ENCODE peak calls at places on chromosomes 4 and X, in eight cellular contexts. K is GM04504, I is cardiac fibroblast, J is NCI-H1092 treated with DMSO at 0.1 percent for 48 hours, Q is NCI-H1694, B is endothelial cell, U is spleen, L is stromal cell of bone marrow. Z is an unnamed sample.

GRCh38 chrX:152025656-152026440 is 51.4 kb upstream of the GABRE start:
- DNase-seq in Q (no peak), K (no peak), U (no peak), I (no peak), B (no peak), J (no peak), L (no peak), Z (no peak)

GRCh38 chr4:8468746-8469535 is 28.4 kb downstream of the TRMT44 start:
- DNase-seq in I (peak; percentile 69), U (peak; percentile 90), K (peak; percentile 23), J (peak; percentile 9), B (peak; percentile 80), Q (peak; percentile 22), L (no peak), Z (peak; percentile 5)

GRCh38 chr4:121721700-121722099 is 24.9 kb upstream of the ANXA5 start:
- DNase-seq in U (no peak), K (no peak), Q (no peak), L (no peak), J (no peak), B (no peak), I (no peak), Z (no peak)

GRCh38 chrX:20361081-20361889 is 94.6 kb upstream of the RPS6KA3 start:
- DNase-seq in Q (no peak), U (no peak), I (peak; percentile 55), L (no peak), K (no peak), J (peak; percentile 39), B (no peak), Z (peak; percentile 40)

GRCh38 chrX:65668362-65669310 is 1.2 kb downstream of the MSN start:
- DNase-seq in I (peak; percentile 90), K (peak; percentile 63), U (peak; percentile 89), B (peak; percentile 7), L (peak; percentile 61), J (no peak), Q (peak; percentile 45), Z (no peak)

GRCh38 chr4:174320501-174321199 is 36.9 kb downstream of the CEP44 start:
- DNase-seq in J (no peak), B (no peak), I (no peak), K (no peak), U (no peak), Q (no peak), L (no peak), Z (no peak)

GRCh38 chr4:53014368-53014767 is 152.3 kb downstream of the RASL11B start:
- DNase-seq in Q (no peak), L (no peak), J (no peak), I (peak; percentile 6), U (no peak), B (no peak), K (no peak), Z (no peak)

GRCh38 chr4:71004281-71004851 is 10.9 kb downstream of the DCK start:
- DNase-seq in L (no peak), K (no peak), I (no peak), J (no peak), Q (no peak), U (peak; percentile 81), B (peak; percentile 23), Z (peak; percentile 5)

GRCh38 chrX:87299563-87300160 is 217.9 kb upstream of the KLHL4 start:
- DNase-seq in L (peak; percentile 1), I (peak; percentile 39), U (no peak), J (peak; percentile 11), K (no peak), B (no peak), Q (peak; percentile 16), Z (peak; percentile 2)

GRCh38 chrX:122626871-122627270 is 557.2 kb upstream of the GRIA3 start:
- DNase-seq in J (no peak), Q (no peak), B (no peak), L (no peak), I (no peak), K (no peak), U (no peak), Z (no peak)

GRCh38 chr4:165972747-165973146 is 99.7 kb downstream of the TLL1 start:
- DNase-seq in K (no peak), Q (no peak), U (no peak), J (no peak), L (no peak), B (no peak), I (no peak), Z (no peak)

GRCh38 chrX:110317820-110318663 is at the start of gene AMMECR1:
- DNase-seq in I (peak; percentile 76), Q (peak; percentile 55), J (peak; percentile 88), U (peak; percentile 94), K (peak; percentile 59), L (peak; percentile 65), B (peak; percentile 71), Z (peak; percentile 83)

GRCh38 chrX:38275615-38276014 is 51.7 kb downstream of the RPGR start:
- DNase-seq in Q (no peak), I (peak; percentile 90), J (no peak), L (peak; percentile 73), B (no peak), U (no peak), K (peak; percentile 56), Z (no peak)

Z was measured in NCI-H146.